ENCODE peak calls at places on chromosomes 12 and 14, in eight cellular contexts. N is mesendoderm; L is IMR-90; G is uterus; K is right atrium auricular region; M is CD8-positive, alpha-beta memory T cell; H is CD4-positive, alpha-beta memory T cell; S is H1. C is an unnamed sample.

GRCh38 chr14:52413729-52414453 is 99.8 kb downstream of the PTGER2 start:
- DNase-seq in N (no peak), G (no peak), K (no peak), L (peak; percentile 65), S (no peak), H (no peak), M (no peak), C (no peak)

GRCh38 chr14:104461676-104462443 is 117.7 kb upstream of the C14orf180 start:
- DNase-seq in H (no peak), K (peak; percentile 30), S (peak; percentile 51), G (no peak), M (no peak), N (no peak), L (no peak), C (no peak)

GRCh38 chr14:70907996-70908917 is 998 bp downstream of the PCNX1 start:
- DNase-seq in N (peak; percentile 95), M (peak; percentile 67), L (peak; percentile 69), H (peak; percentile 52), K (peak; percentile 69), G (peak; percentile 54), S (peak; percentile 88), C (no peak)

GRCh38 chr14:50804181-50804721 is 26.7 kb downstream of the NIN start:
- DNase-seq in N (no peak), S (no peak), K (no peak), M (no peak), L (peak; percentile 76), H (no peak), G (peak; percentile 37), C (no peak)

GRCh38 chr14:31096255-31096654 is 70.1 kb upstream of the STRN3 start:
- DNase-seq in M (no peak), K (no peak), N (no peak), L (peak; percentile 88), G (no peak), H (no peak), S (no peak), C (no peak)

GRCh38 chr12:15627995-15628945 is 160.9 kb downstream of the EPS8 start:
- DNase-seq in N (peak; percentile 37), H (no peak), L (peak; percentile 44), K (no peak), S (no peak), M (no peak), G (no peak), C (no peak)

GRCh38 chr14:56202256-56202655 is 84.0 kb downstream of the PELI2 start:
- DNase-seq in L (no peak), H (no peak), M (no peak), G (no peak), K (no peak), S (no peak), N (peak; percentile 57), C (no peak)

GRCh38 chr14:35898217-35898775 is 72.2 kb downstream of the BRMS1L start:
- DNase-seq in H (no peak), S (no peak), G (no peak), M (no peak), K (no peak), N (peak; percentile 45), L (no peak), C (no peak)

GRCh38 chr14:90034156-90034555 is 27.6 kb upstream of the KCNK13 start:
- DNase-seq in K (no peak), S (no peak), M (no peak), G (no peak), N (no peak), L (no peak), H (no peak), C (no peak)

GRCh38 chr14:96792003-96792402 is 5.2 kb upstream of the VRK1 start:
- DNase-seq in K (no peak), L (no peak), H (no peak), N (no peak), G (no peak), M (no peak), S (no peak), C (no peak)

GRCh38 chr12:100859063-100859627 is 64.6 kb downstream of the ANO4 start:
- DNase-seq in N (no peak), H (no peak), K (no peak), S (no peak), L (no peak), G (no peak), M (no peak), C (no peak)

GRCh38 chr14:91229743-91230200 is 14.7 kb downstream of the GPR68 start:
- DNase-seq in K (no peak), M (peak; percentile 86), S (no peak), L (peak; percentile 61), N (no peak), H (peak; percentile 86), G (no peak), C (no peak)

GRCh38 chr14:104217486-104218360 is 79.3 kb downstream of the KIF26A start:
- DNase-seq in L (no peak), K (no peak), G (no peak), H (no peak), N (no peak), S (no peak), M (peak; percentile 41), C (no peak)

DNA sequence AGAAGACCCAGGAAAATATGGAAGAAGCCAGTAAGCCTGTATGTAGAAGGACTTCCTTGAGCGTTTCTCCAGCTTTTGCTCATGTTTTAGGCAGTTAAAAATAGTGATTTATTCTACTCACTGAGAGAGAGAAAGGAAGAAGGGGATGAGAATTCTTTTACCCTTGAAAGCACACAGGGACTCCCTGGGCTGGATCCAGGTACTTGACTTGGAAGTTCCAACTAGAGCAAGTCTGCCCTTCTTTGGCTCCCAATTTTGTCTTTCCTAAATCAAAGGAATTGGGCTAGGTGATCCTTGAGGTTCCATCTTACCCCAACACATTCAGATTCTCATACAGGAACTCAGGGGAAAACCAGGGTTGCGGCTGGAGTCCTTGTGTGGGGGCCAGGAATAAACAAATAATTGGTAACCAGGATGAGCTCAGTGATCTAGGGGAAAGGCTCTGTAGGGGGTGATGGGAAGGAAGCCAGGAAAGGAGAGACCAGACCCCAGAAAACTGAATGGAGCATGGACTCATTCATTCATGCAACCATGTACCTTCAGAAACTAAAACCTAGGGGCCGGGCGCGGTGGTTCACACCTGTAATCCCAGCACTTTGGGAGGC is 11.5 kb upstream of the ITGA5 start:
- DNase-seq in S (no peak), K (no peak), N (no peak), G (no peak), M (no peak), L (no peak), H (no peak), C (no peak)
- H3K4me1 ChIP-seq in S (no peaks in the 10 kb centered on the region), K (peaks cover 73% of the 10 kb centered on the region), N (peaks cover 45% of the 10 kb centered on the region), G (peaks cover 32% of the 10 kb centered on the region), M (peaks cover 37% of the 10 kb centered on the region), L (peaks cover 22% of the 10 kb centered on the region), H (peaks cover 45% of the 10 kb centered on the region), C (peaks cover 3% of the 10 kb centered on the region)

DNA sequence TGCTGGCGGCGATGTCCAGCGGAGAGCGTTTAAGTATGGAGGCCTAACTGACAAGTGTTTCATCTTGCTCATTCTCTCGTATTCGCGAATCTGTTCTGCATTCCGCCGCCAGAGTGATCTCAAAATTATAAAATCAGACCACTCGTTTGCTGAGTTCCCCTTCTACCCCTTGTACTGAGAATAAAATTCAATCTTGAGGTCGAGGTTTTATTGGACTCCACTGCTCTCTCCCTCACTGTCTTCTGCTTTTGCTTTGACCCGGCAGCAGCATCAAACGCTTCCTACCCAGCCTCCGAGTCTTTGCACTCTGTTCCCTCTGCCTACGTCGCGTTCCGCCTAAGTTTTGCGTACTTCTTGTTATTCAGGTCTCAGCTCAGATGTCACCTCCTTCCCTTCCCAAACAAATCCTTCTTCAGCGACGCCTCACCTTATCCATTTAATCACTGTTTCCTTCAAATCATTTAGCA is 462 bp downstream of the KNTC1 start:
- DNase-seq in M (no peak), G (no peak), L (peak; percentile 21), N (peak; percentile 42), H (peak; percentile 33), S (no peak), K (no peak), C (no peak)
- H3K36me3 ChIP-seq in M (no peaks in the 10 kb centered on the region), G (no peaks in the 10 kb centered on the region), L (peaks cover 3% of the 10 kb centered on the region), N (no peaks in the 10 kb centered on the region), H (peaks cover 5% of the 10 kb centered on the region), S (peaks cover 16% of the 10 kb centered on the region), K (peaks cover 9% of the 10 kb centered on the region), C (peaks cover 32% of the 10 kb centered on the region)

GRCh38 chr12:6279631-6280030 is 30.9 kb upstream of the PLEKHG6 start:
- DNase-seq in H (no peak), M (no peak), K (no peak), N (no peak), S (no peak), G (no peak), L (no peak), C (no peak)

GRCh38 chr12:6280053-6280469 is 30.4 kb upstream of the PLEKHG6 start:
- DNase-seq in L (peak; percentile 94), G (peak; percentile 53), H (no peak), N (peak; percentile 94), S (no peak), K (peak; percentile 75), M (no peak), C (peak; percentile 78)

GRCh38 chr12:6278439-6279255 is 31.8 kb upstream of the PLEKHG6 start:
- DNase-seq in M (peak; percentile 87), H (peak; percentile 84), N (peak; percentile 85), S (peak; percentile 97), G (peak; percentile 91), L (peak; percentile 74), K (peak; percentile 86), C (no peak)

GRCh38 chr12:6277982-6278438 is 32.5 kb upstream of the PLEKHG6 start:
- DNase-seq in L (no peak), H (peak; percentile 3), S (no peak), G (no peak), M (no peak), N (peak; percentile 53), K (no peak), C (no peak)

DNA sequence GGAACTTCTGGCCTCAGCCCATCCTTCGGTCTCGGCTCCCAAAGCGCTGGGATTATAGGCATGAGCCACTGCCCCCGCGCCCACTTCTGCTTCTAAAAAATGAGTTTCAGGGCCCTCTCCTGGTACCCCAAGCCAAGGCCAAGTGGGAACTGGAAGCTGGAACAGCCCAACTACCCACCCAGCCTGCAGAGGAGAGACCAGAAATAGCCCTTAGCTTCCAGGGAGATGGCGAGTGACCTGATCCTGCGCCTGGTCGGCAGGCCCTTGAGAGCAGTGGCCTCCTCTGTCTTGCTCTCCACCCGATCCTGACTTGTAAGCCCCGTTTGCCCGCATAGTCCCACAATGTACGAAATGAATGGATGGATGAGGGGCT is 31.2 kb upstream of the PLEKHG6 start:
- DNase-seq in N (no peak), K (no peak), M (no peak), L (no peak), G (no peak), S (no peak), H (no peak), C (no peak)
- H3K4me1 ChIP-seq in N (peaks cover 12% of the 10 kb centered on the region), K (peaks cover 31% of the 10 kb centered on the region), M (peaks cover 4% of the 10 kb centered on the region), L (peaks cover 31% of the 10 kb centered on the region), G (peaks cover 14% of the 10 kb centered on the region), S (peaks cover 13% of the 10 kb centered on the region), H (peaks cover 11% of the 10 kb centered on the region), C (peaks cover 21% of the 10 kb centered on the region)

GRCh38 chr12:76804435-76804976 is 40.6 kb downstream of the ZDHHC17 start:
- DNase-seq in N (no peak), G (no peak), L (no peak), M (no peak), S (no peak), H (no peak), K (no peak), C (no peak)

GRCh38 chr12:76799362-76799761 is 35.4 kb downstream of the ZDHHC17 start:
- DNase-seq in K (no peak), S (no peak), G (no peak), H (no peak), L (no peak), N (no peak), M (no peak), C (no peak)

GRCh38 chr12:76798864-76799263 is 34.9 kb downstream of the ZDHHC17 start:
- DNase-seq in G (no peak), M (no peak), N (no peak), S (no peak), K (no peak), L (no peak), H (no peak), C (no peak)

GRCh38 chr12:76802060-76802459 is 38.1 kb downstream of the ZDHHC17 start:
- DNase-seq in M (no peak), S (no peak), L (no peak), H (no peak), K (no peak), N (no peak), G (no peak), C (no peak)
- H3K36me3 ChIP-seq in M (peaks cover 15% of the 10 kb centered on the region), S (peaks cover 9% of the 10 kb centered on the region), L (peaks cover 25% of the 10 kb centered on the region), H (peaks cover 10% of the 10 kb centered on the region), K (peaks cover 23% of the 10 kb centered on the region), N (no peaks in the 10 kb centered on the region), G (no peaks in the 10 kb centered on the region), C (peaks cover 3% of the 10 kb centered on the region)

C was measured in Panc1.